ENCODE peak calls at places on chromosome 13, in ten cellular contexts. Q, B, V, C, P, L, D, Y, X and R are unnamed samples.

GRCh38 chr13:42478531-42479156 is 95.3 kb upstream of the TNFSF11 start:
- DNase-seq in X (peak; percentile 37), B (peak; percentile 7), P (peak; percentile 56), L (no peak), Q (peak; percentile 85), Y (no peak), V (no peak), C (no peak), D (no peak), R (no peak)

GRCh38 chr13:41991936-41992335 is 31.0 kb upstream of the VWA8 start:
- DNase-seq in Y (no peak), P (no peak), B (no peak), Q (no peak), C (no peak), D (no peak), L (no peak), V (no peak), X (no peak), R (no peak)

GRCh38 chr13:50400930-50401553 is 385.8 kb downstream of the KCNRG start:
- DNase-seq in L (peak; percentile 65), V (peak; percentile 96), P (peak; percentile 88), X (no peak), Y (no peak), Q (peak; percentile 83), D (no peak), B (peak; percentile 92), C (no peak), R (no peak)

GRCh38 chr13:96473463-96474157 is 383.7 kb downstream of the HS6ST3 start:
- DNase-seq in L (no peak), Q (no peak), B (no peak), V (peak; percentile 48), P (no peak), X (peak; percentile 3), D (no peak), Y (no peak), C (no peak), R (no peak)

GRCh38 chr13:64154514-64154913 is 2738.9 kb upstream of the PCDH20 start:
- DNase-seq in L (no peak), V (peak; percentile 6), X (no peak), B (peak; percentile 40), Q (peak; percentile 67), C (no peak), D (no peak), Y (no peak), P (peak; percentile 11), R (no peak)

GRCh38 chr13:59012731-59013130 is 1151.0 kb downstream of the DIAPH3 start:
- DNase-seq in X (no peak), Q (no peak), P (no peak), D (no peak), Y (no peak), B (no peak), L (no peak), V (no peak), C (no peak), R (no peak)

GRCh38 chr13:26011996-26012688 is 39.7 kb downstream of the SHISA2 start:
- DNase-seq in P (no peak), Y (no peak), V (no peak), B (no peak), C (peak; percentile 47), Q (peak; percentile 56), L (no peak), X (no peak), D (peak; percentile 74), R (no peak)

GRCh38 chr13:78636493-78636892 is 22.5 kb downstream of the OBI1 start:
- DNase-seq in Q (no peak), D (no peak), X (no peak), L (no peak), Y (no peak), P (no peak), V (no peak), C (no peak), B (no peak), R (no peak)

GRCh38 chr13:67726979-67727378 is 496.8 kb upstream of the PCDH9 start:
- DNase-seq in X (no peak), B (no peak), V (no peak), Y (no peak), D (no peak), Q (no peak), C (peak; percentile 52), L (no peak), P (peak; percentile 45), R (no peak)

GRCh38 chr13:98824376-98825160 is 72.1 kb upstream of the SLC15A1 start:
- DNase-seq in P (peak; percentile 32), B (peak; percentile 27), L (no peak), C (no peak), X (no peak), Q (no peak), D (no peak), V (no peak), Y (no peak), R (no peak)

GRCh38 chr13:40402931-40403412 is 263.5 kb downstream of the FOXO1 start:
- DNase-seq in B (peak; percentile 49), C (no peak), P (peak; percentile 47), L (no peak), X (no peak), Y (no peak), D (no peak), V (peak; percentile 86), Q (peak; percentile 92), R (no peak)

GRCh38 chr13:44051923-44052322 is 172.2 kb downstream of the LACC1 start:
- DNase-seq in Y (no peak), B (peak; percentile 76), Q (peak; percentile 63), C (no peak), X (no peak), D (no peak), P (no peak), V (peak; percentile 4), L (no peak), R (no peak)

GRCh38 chr13:34340534-34340933 is 522.6 kb downstream of the RFC3 start:
- DNase-seq in X (no peak), Q (peak; percentile 69), B (no peak), V (no peak), L (no peak), Y (peak; percentile 36), D (no peak), C (no peak), P (peak; percentile 91), R (no peak)

GRCh38 chr13:96551540-96551939 is 442.7 kb downstream of the OXGR1 start:
- DNase-seq in C (no peak), X (no peak), B (no peak), P (no peak), L (no peak), Y (no peak), Q (no peak), D (no peak), V (no peak), R (no peak)

GRCh38 chr13:44409595-44409994 is 36.0 kb downstream of the SERP2 start:
- DNase-seq in C (no peak), Q (no peak), D (no peak), B (no peak), Y (no peak), L (no peak), X (no peak), P (no peak), V (no peak), R (no peak)

GRCh38 chr13:48731957-48732569 is 78.3 kb downstream of the CYSLTR2 start:
- DNase-seq in V (no peak), Q (peak; percentile 60), P (peak; percentile 35), X (peak; percentile 42), L (no peak), D (peak; percentile 69), Y (peak; percentile 50), B (no peak), C (peak; percentile 55), R (peak; percentile 54)

GRCh38 chr13:35990196-35990595 is 141.0 kb downstream of the DCLK1 start:
- DNase-seq in P (no peak), Y (no peak), C (no peak), D (no peak), L (no peak), B (no peak), X (no peak), V (no peak), Q (no peak), R (no peak)

GRCh38 chr13:113123226-113124150 is 889 bp downstream of the F10 start:
- DNase-seq in P (no peak), B (no peak), C (no peak), Q (no peak), L (no peak), X (no peak), D (no peak), V (no peak), Y (no peak), R (no peak)
- TF ChIP-seq CTCF in P (no peak), B (peak; percentile 24), C (no peak), Q (peak; percentile 45), L (peak; percentile 30), X (no peak), D (no peak), V (no peak), Y (no peak), R (no peak)

DNA sequence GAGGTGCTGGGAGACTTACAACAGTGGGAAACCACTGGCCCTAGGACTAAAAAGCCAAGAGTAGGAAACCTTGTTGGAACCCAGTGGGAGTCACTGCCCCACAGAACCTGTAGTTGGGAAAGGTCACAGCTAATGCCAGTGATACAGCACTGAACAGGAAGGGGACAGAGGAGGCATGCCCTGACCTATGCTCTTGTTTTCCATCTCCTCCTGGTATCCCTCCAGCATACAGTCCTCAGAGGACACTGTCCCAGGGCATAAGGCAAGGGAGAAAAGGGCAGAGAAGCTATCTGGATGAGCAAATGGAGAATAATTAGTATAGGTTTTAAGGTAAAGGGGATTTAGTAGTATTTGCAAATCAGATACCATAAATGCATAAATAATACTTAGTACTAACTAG is 11.2 kb upstream of the TBC1D4 start:
- DNase-seq in L (no peak), Q (no peak), D (no peak), B (no peak), V (no peak), Y (no peak), X (no peak), P (no peak), C (no peak), R (no peak)
- TF ChIP-seq CTCF in L (no peak), Q (no peak), D (no peak), B (no peak), V (no peak), Y (no peak), X (no peak), P (no peak), C (no peak), R (no peak)

DNA sequence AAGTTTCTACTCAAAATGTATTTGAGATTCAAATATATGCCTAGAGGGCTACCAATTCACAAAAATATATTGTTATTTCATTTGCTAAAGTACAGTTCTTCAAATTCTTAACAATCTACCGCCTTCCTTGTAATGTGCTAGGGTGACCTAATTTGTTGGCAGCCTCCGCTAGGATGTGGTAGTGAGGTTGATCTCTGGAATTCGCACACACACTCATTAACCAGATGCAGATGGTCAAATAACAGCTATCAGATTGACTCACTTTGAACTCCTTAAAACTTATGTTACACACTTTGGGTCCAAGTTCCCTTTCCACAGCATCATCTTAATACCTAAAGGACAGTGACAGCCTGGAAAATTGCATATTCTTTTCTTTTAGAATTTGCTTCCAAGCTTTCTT is 367.3 kb downstream of the DCT start:
- DNase-seq in B (peak; percentile 98), Y (no peak), X (no peak), C (no peak), V (peak; percentile 98), P (peak; percentile 50), D (no peak), Q (peak; percentile 96), L (peak; percentile 89), R (no peak)
- TF ChIP-seq CTCF in B (no peak), Y (no peak), X (no peak), C (no peak), V (no peak), P (no peak), D (no peak), Q (no peak), L (no peak), R (no peak)

GRCh38 chr13:28268800-28269223 is 130.5 kb downstream of the PAN3 start:
- DNase-seq in L (no peak), X (no peak), C (no peak), B (no peak), Y (no peak), D (no peak), V (no peak), P (no peak), Q (no peak), R (no peak)

GRCh38 chr13:28273919-28274318 is 135.6 kb downstream of the PAN3 start:
- DNase-seq in L (no peak), X (no peak), P (no peak), Y (no peak), B (peak; percentile 3), Q (peak; percentile 43), C (no peak), V (no peak), D (no peak), R (no peak)
- TF ChIP-seq CTCF in L (peak; percentile 11), X (no peak), P (no peak), Y (no peak), B (peak; percentile 14), Q (peak; percentile 55), C (no peak), V (no peak), D (no peak), R (no peak)